ENCODE peak calls at places on chromosomes 12 and 14, in six cellular contexts. One of them, this sample, is unnamed. For H3K9me3, the result is how much of the 10 kb centered on the place peaks cover.

GRCh38 chr14:38210168-38210567 is 2.5 kb downstream of the SSTR1 start:
- DNase-seq in fibroblast of lung: peak
- DNase-seq in IMR-90: peak
- DNase-seq in CD4-positive, CD25-positive, alpha-beta regulatory T cell: no peak
- DNase-seq in CD4-positive, alpha-beta T cell: no peak
- DNase-seq in lung: no peak
- DNase-seq in this sample: no peak

GRCh38 chr14:42149609-42150261 is 543.1 kb downstream of the LRFN5 start:
- DNase-seq in CD4-positive, alpha-beta T cell: no peak
- DNase-seq in fibroblast of lung: no peak
- DNase-seq in IMR-90: no peak
- DNase-seq in lung: no peak
- DNase-seq in CD4-positive, CD25-positive, alpha-beta regulatory T cell: no peak
- DNase-seq in this sample: no peak

GRCh38 chr14:75518625-75519024 is 3.6 kb upstream of the BATF start:
- DNase-seq in IMR-90: no peak
- DNase-seq in lung: no peak
- DNase-seq in CD4-positive, CD25-positive, alpha-beta regulatory T cell: peak
- DNase-seq in fibroblast of lung: no peak
- DNase-seq in CD4-positive, alpha-beta T cell: no peak
- DNase-seq in this sample: no peak

GRCh38 chr12:95337176-95337575 is 119.6 kb downstream of the VEZT start:
- DNase-seq in IMR-90: peak
- DNase-seq in fibroblast of lung: peak
- DNase-seq in CD4-positive, alpha-beta T cell: no peak
- DNase-seq in lung: no peak
- DNase-seq in CD4-positive, CD25-positive, alpha-beta regulatory T cell: no peak
- DNase-seq in this sample: no peak

GRCh38 chr12:25052191-25053020 is 103.5 kb upstream of the BCAT1 start:
- DNase-seq in CD4-positive, CD25-positive, alpha-beta regulatory T cell: peak
- DNase-seq in CD4-positive, alpha-beta T cell: peak
- DNase-seq in lung: peak
- DNase-seq in fibroblast of lung: no peak
- DNase-seq in IMR-90: no peak
- DNase-seq in this sample: no peak

GRCh38 chr14:38481939-38482678 is 226.2 kb upstream of the CLEC14A start:
- DNase-seq in CD4-positive, CD25-positive, alpha-beta regulatory T cell: no peak
- DNase-seq in lung: peak
- DNase-seq in CD4-positive, alpha-beta T cell: no peak
- DNase-seq in IMR-90: peak
- DNase-seq in fibroblast of lung: peak
- DNase-seq in this sample: no peak

GRCh38 chr14:54170301-54170700 is 213.7 kb upstream of the BMP4 start:
- DNase-seq in fibroblast of lung: no peak
- DNase-seq in CD4-positive, alpha-beta T cell: no peak
- DNase-seq in CD4-positive, CD25-positive, alpha-beta regulatory T cell: no peak
- DNase-seq in IMR-90: no peak
- DNase-seq in lung: no peak
- DNase-seq in this sample: no peak

GRCh38 chr12:77924703-77925102 is 94.0 kb downstream of the NAV3 start:
- DNase-seq in CD4-positive, alpha-beta T cell: no peak
- DNase-seq in lung: no peak
- DNase-seq in IMR-90: peak
- DNase-seq in CD4-positive, CD25-positive, alpha-beta regulatory T cell: no peak
- DNase-seq in fibroblast of lung: peak
- DNase-seq in this sample: no peak

GRCh38 chr14:91929700-91930099 is 17.8 kb downstream of the FBLN5 start:
- DNase-seq in lung: no peak
- DNase-seq in CD4-positive, CD25-positive, alpha-beta regulatory T cell: no peak
- DNase-seq in fibroblast of lung: peak
- DNase-seq in IMR-90: peak
- DNase-seq in CD4-positive, alpha-beta T cell: no peak
- DNase-seq in this sample: no peak

GRCh38 chr14:51638071-51638944 is 13.4 kb upstream of the FRMD6 start:
- DNase-seq in fibroblast of lung: peak
- DNase-seq in CD4-positive, CD25-positive, alpha-beta regulatory T cell: no peak
- DNase-seq in lung: peak
- DNase-seq in CD4-positive, alpha-beta T cell: no peak
- DNase-seq in IMR-90: no peak
- DNase-seq in this sample: no peak

GRCh38 chr14:75232597-75232996 is 46.0 kb upstream of the FOS start:
- DNase-seq in CD4-positive, CD25-positive, alpha-beta regulatory T cell: peak
- DNase-seq in IMR-90: no peak
- DNase-seq in lung: no peak
- DNase-seq in fibroblast of lung: no peak
- DNase-seq in CD4-positive, alpha-beta T cell: peak
- DNase-seq in this sample: no peak

GRCh38 chr12:13336216-13336615 is 139.7 kb downstream of the EMP1 start:
- DNase-seq in fibroblast of lung: no peak
- DNase-seq in lung: no peak
- DNase-seq in CD4-positive, CD25-positive, alpha-beta regulatory T cell: no peak
- DNase-seq in IMR-90: no peak
- DNase-seq in CD4-positive, alpha-beta T cell: no peak
- DNase-seq in this sample: no peak

GRCh38 chr12:56208014-56208413 is 13.7 kb downstream of the RNF41 start:
- DNase-seq in fibroblast of lung: no peak
- DNase-seq in lung: no peak
- DNase-seq in CD4-positive, CD25-positive, alpha-beta regulatory T cell: no peak
- DNase-seq in IMR-90: no peak
- DNase-seq in CD4-positive, alpha-beta T cell: no peak
- DNase-seq in this sample: no peak

GRCh38 chr14:60720962-60721330 is 3.2 kb downstream of the SIX4 start:
- DNase-seq in lung: no peak
- DNase-seq in CD4-positive, alpha-beta T cell: no peak
- DNase-seq in fibroblast of lung: no peak
- DNase-seq in CD4-positive, CD25-positive, alpha-beta regulatory T cell: no peak
- DNase-seq in IMR-90: no peak
- DNase-seq in this sample: no peak

GRCh38 chr14:36844443-36844842 is 182.8 kb downstream of the PAX9 start:
- DNase-seq in IMR-90: no peak
- DNase-seq in lung: no peak
- DNase-seq in CD4-positive, alpha-beta T cell: no peak
- DNase-seq in CD4-positive, CD25-positive, alpha-beta regulatory T cell: no peak
- DNase-seq in fibroblast of lung: no peak
- DNase-seq in this sample: no peak

GRCh38 chr12:52371716-52372115 is 4.4 kb upstream of the KRT85 start:
- DNase-seq in lung: no peak
- DNase-seq in IMR-90: no peak
- DNase-seq in CD4-positive, CD25-positive, alpha-beta regulatory T cell: no peak
- DNase-seq in fibroblast of lung: no peak
- DNase-seq in CD4-positive, alpha-beta T cell: no peak
- DNase-seq in this sample: no peak

GRCh38 chr14:37901978-37902377 is 305.7 kb upstream of the SSTR1 start:
- DNase-seq in fibroblast of lung: peak
- DNase-seq in IMR-90: peak
- DNase-seq in CD4-positive, alpha-beta T cell: no peak
- DNase-seq in CD4-positive, CD25-positive, alpha-beta regulatory T cell: no peak
- DNase-seq in lung: no peak
- DNase-seq in this sample: no peak

GRCh38 chr14:53880761-53881160 is 75.9 kb downstream of the BMP4 start:
- DNase-seq in lung: no peak
- DNase-seq in CD4-positive, alpha-beta T cell: no peak
- DNase-seq in fibroblast of lung: no peak
- DNase-seq in IMR-90: no peak
- DNase-seq in CD4-positive, CD25-positive, alpha-beta regulatory T cell: no peak
- DNase-seq in this sample: no peak

GRCh38 chr12:57164966-57165365 is 17.5 kb upstream of the LRP1-AS start:
- DNase-seq in IMR-90: peak
- DNase-seq in CD4-positive, CD25-positive, alpha-beta regulatory T cell: no peak
- DNase-seq in CD4-positive, alpha-beta T cell: no peak
- DNase-seq in fibroblast of lung: peak
- DNase-seq in lung: no peak
- DNase-seq in this sample: no peak

GRCh38 chr14:59254146-59254910 is 65.9 kb downstream of the DAAM1 start:
- DNase-seq in CD4-positive, alpha-beta T cell: no peak
- DNase-seq in CD4-positive, CD25-positive, alpha-beta regulatory T cell: no peak
- DNase-seq in IMR-90: peak
- DNase-seq in fibroblast of lung: peak
- DNase-seq in lung: peak
- DNase-seq in this sample: no peak

GRCh38 chr12:52127683-52128450 is 48.4 kb downstream of the SMIM41 start:
- DNase-seq in fibroblast of lung: no peak
- DNase-seq in CD4-positive, alpha-beta T cell: no peak
- DNase-seq in lung: no peak
- DNase-seq in CD4-positive, CD25-positive, alpha-beta regulatory T cell: no peak
- DNase-seq in IMR-90: no peak
- DNase-seq in this sample: no peak

GRCh38 chr12:55745361-55746146 is 2.6 kb downstream of the GDF11 start:
- DNase-seq in fibroblast of lung: no peak
- DNase-seq in lung: no peak
- DNase-seq in CD4-positive, alpha-beta T cell: no peak
- DNase-seq in CD4-positive, CD25-positive, alpha-beta regulatory T cell: no peak
- DNase-seq in IMR-90: no peak
- DNase-seq in this sample: no peak

GRCh38 chr14:99809376-99809775 is 16.2 kb downstream of the EML1 start:
- DNase-seq in IMR-90: peak
- DNase-seq in lung: peak
- DNase-seq in CD4-positive, CD25-positive, alpha-beta regulatory T cell: no peak
- DNase-seq in CD4-positive, alpha-beta T cell: no peak
- DNase-seq in fibroblast of lung: peak
- DNase-seq in this sample: no peak

GRCh38 chr12:123614531-123614930 is 12.6 kb downstream of the DDX55 start:
- DNase-seq in fibroblast of lung: peak
- DNase-seq in CD4-positive, CD25-positive, alpha-beta regulatory T cell: no peak
- DNase-seq in CD4-positive, alpha-beta T cell: no peak
- DNase-seq in IMR-90: peak
- DNase-seq in lung: no peak
- DNase-seq in this sample: no peak

GRCh38 chr12:91778938-91779400 is 366.7 kb downstream of the BTG1 start:
- DNase-seq in CD4-positive, alpha-beta T cell: peak
- DNase-seq in fibroblast of lung: peak
- DNase-seq in IMR-90: peak
- DNase-seq in CD4-positive, CD25-positive, alpha-beta regulatory T cell: peak
- DNase-seq in lung: no peak
- DNase-seq in this sample: no peak

GRCh38 chr12:51009038-51009437 is 17.1 kb downstream of the SLC11A2 start:
- DNase-seq in CD4-positive, CD25-positive, alpha-beta regulatory T cell: peak
- DNase-seq in fibroblast of lung: peak
- DNase-seq in IMR-90: no peak
- DNase-seq in lung: peak
- DNase-seq in CD4-positive, alpha-beta T cell: peak
- DNase-seq in this sample: peak

GRCh38 chr12:51832708-51833107 is 15.8 kb downstream of the FIGNL2 start:
- DNase-seq in CD4-positive, CD25-positive, alpha-beta regulatory T cell: peak
- DNase-seq in fibroblast of lung: no peak
- DNase-seq in IMR-90: no peak
- DNase-seq in lung: no peak
- DNase-seq in CD4-positive, alpha-beta T cell: no peak
- DNase-seq in this sample: no peak

GRCh38 chr12:121711925-121712461 is 559 bp upstream of the TMEM120B start:
- DNase-seq in IMR-90: no peak
- DNase-seq in fibroblast of lung: peak
- DNase-seq in CD4-positive, alpha-beta T cell: peak
- DNase-seq in lung: peak
- DNase-seq in CD4-positive, CD25-positive, alpha-beta regulatory T cell: peak
- DNase-seq in this sample: no peak

DNA sequence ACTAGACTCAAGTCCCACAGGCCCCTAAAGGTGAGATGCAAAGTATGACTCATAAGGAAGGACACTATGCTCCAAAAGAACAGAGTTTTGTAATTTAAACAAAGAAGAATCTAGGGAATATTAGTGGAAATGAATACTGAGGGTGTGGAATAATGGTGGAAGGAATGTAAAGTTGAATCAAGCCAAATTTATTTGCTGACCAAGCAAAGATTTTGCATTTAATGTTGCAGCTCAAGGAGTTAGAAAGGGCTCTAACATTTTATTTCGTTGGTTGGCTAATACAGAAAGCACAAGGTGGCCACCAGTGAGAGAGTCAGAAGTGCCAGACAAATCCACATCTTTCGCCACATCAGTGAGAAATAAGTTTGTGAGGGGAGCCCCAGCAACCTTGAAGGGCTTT is 550.3 kb downstream of the FOXG1 start:
- DNase-seq in lung: no peak
- DNase-seq in IMR-90: no peak
- DNase-seq in CD4-positive, alpha-beta T cell: no peak
- DNase-seq in fibroblast of lung: no peak
- DNase-seq in CD4-positive, CD25-positive, alpha-beta regulatory T cell: no peak
- DNase-seq in this sample: no peak
- H3K9me3 ChIP-seq in lung: under half
- H3K9me3 ChIP-seq in IMR-90: under half
- H3K9me3 ChIP-seq in CD4-positive, alpha-beta T cell: under half
- H3K9me3 ChIP-seq in fibroblast of lung: under half
- H3K9me3 ChIP-seq in CD4-positive, CD25-positive, alpha-beta regulatory T cell: under half
- H3K9me3 ChIP-seq in this sample: under half

DNA sequence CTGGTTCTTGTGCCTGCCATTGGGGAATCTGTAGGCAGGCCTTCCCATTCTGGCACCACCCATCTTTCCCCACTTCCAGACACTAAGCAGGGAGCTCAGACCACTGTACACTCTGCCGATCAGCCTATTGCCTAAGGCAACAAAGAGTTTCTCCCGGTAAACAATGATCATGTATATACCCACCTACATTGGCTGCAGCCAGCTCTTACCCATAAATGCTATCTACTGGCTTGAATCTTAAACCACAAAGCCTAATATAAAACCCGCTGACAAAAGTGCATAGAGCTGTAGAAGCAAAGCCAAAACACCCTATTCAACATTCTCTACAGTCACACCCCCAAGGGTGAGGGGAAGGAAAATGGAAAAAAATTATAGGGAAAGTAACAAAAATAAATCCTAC is 20.8 kb upstream of the GLIPR1 start:
- DNase-seq in IMR-90: no peak
- DNase-seq in CD4-positive, alpha-beta T cell: no peak
- DNase-seq in fibroblast of lung: no peak
- DNase-seq in lung: no peak
- DNase-seq in CD4-positive, CD25-positive, alpha-beta regulatory T cell: no peak
- DNase-seq in this sample: no peak
- H3K9me3 ChIP-seq in IMR-90: under half
- H3K9me3 ChIP-seq in CD4-positive, alpha-beta T cell: under half
- H3K9me3 ChIP-seq in fibroblast of lung: under half
- H3K9me3 ChIP-seq in lung: under half
- H3K9me3 ChIP-seq in CD4-positive, CD25-positive, alpha-beta regulatory T cell: under half
- H3K9me3 ChIP-seq in this sample: under half

DNA sequence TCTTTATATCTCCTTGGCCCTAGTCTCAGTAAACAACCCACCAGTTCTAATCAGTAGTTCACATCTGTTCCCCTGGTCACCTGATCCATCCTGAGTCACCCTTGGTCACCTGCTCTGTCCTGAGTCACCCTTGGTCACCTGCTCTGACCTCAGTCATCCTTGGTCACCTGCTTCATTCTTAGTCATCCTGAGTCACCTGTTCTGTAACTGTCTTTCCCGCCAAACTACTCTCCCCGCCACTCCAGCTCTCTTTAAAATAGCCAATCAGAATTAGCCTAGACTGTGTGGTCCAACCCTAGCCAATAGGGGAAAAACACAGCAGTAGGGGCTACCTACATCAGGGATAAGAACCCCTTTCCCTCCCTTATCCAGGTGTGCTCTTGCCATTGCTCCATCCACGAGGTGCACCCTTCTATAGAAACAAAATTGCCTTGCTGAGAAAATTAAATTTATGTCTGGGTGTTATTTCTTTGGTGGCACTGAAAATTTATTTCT is 245.4 kb upstream of the DIO3 start:
- DNase-seq in CD4-positive, CD25-positive, alpha-beta regulatory T cell: no peak
- DNase-seq in CD4-positive, alpha-beta T cell: no peak
- DNase-seq in IMR-90: no peak
- DNase-seq in lung: no peak
- DNase-seq in fibroblast of lung: no peak
- DNase-seq in this sample: no peak
- H3K9me3 ChIP-seq in CD4-positive, CD25-positive, alpha-beta regulatory T cell: under half
- H3K9me3 ChIP-seq in CD4-positive, alpha-beta T cell: under half
- H3K9me3 ChIP-seq in IMR-90: under half
- H3K9me3 ChIP-seq in lung: under half
- H3K9me3 ChIP-seq in fibroblast of lung: under half
- H3K9me3 ChIP-seq in this sample: under half

GRCh38 chr14:86168376-86168775 is 638.4 kb downstream of the FLRT2 start:
- DNase-seq in IMR-90: no peak
- DNase-seq in CD4-positive, alpha-beta T cell: no peak
- DNase-seq in CD4-positive, CD25-positive, alpha-beta regulatory T cell: no peak
- DNase-seq in fibroblast of lung: no peak
- DNase-seq in lung: no peak
- DNase-seq in this sample: no peak
- H3K9me3 ChIP-seq in IMR-90: under half
- H3K9me3 ChIP-seq in CD4-positive, alpha-beta T cell: under half
- H3K9me3 ChIP-seq in CD4-positive, CD25-positive, alpha-beta regulatory T cell: under half
- H3K9me3 ChIP-seq in fibroblast of lung: under half
- H3K9me3 ChIP-seq in lung: under half
- H3K9me3 ChIP-seq in this sample: under half

This sample was measured in T-helper 17 cell.